ENCODE peak calls at places on chromosomes 13 and 19, in four cellular contexts. X is A549, O is HepG2, F is H1. K is an unnamed sample.

GRCh38 chr19:45621389-45621788 is 17.8 kb downstream of the EML2 start:
- DNase-seq in X (no peak), O (no peak), F (no peak), K (no peak)

GRCh38 chr13:83503424-83503823 is 378.9 kb downstream of the SLITRK1 start:
- DNase-seq in X (no peak), O (no peak), F (no peak), K (peak)

GRCh38 chr13:44868397-44868796 is 120.9 kb downstream of the NUFIP1 start:
- DNase-seq in X (no peak), O (no peak), F (no peak), K (no peak)

GRCh38 chr13:101202590-101202989 is 213.7 kb downstream of the NALCN start:
- DNase-seq in X (peak), O (no peak), F (peak), K (no peak)

GRCh38 chr19:1294688-1295087 is 9.0 kb downstream of the EFNA2 start:
- DNase-seq in X (no peak), O (no peak), F (no peak), K (no peak)

GRCh38 chr19:46616631-46617322 is 8.1 kb downstream of the PTGIR start:
- DNase-seq in X (peak), O (peak), F (peak), K (peak)

GRCh38 chr13:80050252-80050651 is 290.7 kb downstream of the SPRY2 start:
- DNase-seq in X (no peak), O (no peak), F (no peak), K (peak)

GRCh38 chr13:66751691-66752090 is 478.4 kb downstream of the PCDH9 start:
- DNase-seq in X (no peak), O (no peak), F (no peak), K (no peak)

GRCh38 chr19:57667220-57667619 is 1.5 kb upstream of the ZSCAN4 start:
- DNase-seq in X (no peak), O (no peak), F (no peak), K (no peak)

GRCh38 chr13:73090116-73090811 is 31.5 kb downstream of the KLF5 start:
- DNase-seq in X (peak), O (peak), F (no peak), K (peak)
- TF ChIP-seq MAFK in X (peak), O (peak), F (no peak), K (peak)

DNA sequence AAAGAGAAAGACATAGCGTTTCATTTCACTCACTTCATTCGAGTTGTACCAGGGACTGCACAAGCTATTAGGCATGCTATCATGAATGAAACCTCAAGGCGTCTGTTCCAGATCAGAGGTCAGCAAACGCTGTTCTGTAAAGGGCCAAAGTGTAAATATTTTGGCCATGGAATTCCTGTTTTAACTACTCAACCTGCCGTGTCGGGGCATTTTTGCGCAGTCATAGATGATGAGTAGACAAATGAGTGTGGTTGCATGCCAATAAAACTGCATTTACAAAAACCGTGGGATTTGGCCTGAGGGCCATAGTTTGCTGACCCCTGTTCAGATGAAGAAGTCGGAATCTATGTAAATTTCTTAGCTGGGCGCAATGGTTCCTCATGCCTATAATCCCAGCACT is 6.5 kb downstream of the INSR start:
- DNase-seq in X (peak), O (peak), F (no peak), K (no peak)
- TF ChIP-seq MAFK in X (peak), O (peak), F (no peak), K (no peak)

DNA sequence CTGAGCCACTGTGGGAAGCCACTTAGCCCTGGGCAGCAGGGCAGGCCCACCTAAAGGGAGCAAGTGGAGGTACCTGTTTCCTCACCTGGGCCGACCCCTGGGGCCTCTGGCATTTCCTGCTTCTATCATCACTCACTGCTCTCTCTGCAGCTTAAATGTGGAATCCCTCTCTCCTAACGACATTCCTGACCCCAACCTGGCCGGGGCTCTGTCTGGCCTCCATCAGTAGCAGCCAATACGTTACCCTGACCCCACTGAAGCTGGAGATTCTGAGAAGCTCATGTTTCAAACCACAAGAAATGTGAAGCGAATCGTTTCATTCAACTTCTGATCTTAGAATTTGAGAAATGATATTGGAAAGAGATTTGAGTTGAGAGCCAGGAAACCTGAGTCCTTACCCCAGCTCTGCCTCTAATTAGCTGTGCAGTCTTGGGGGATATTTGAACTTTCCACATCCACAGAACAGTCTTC is 39.9 kb downstream of the DOCK9 start:
- DNase-seq in X (no peak), O (no peak), F (peak), K (peak)
- TF ChIP-seq MAFK in X (no peak), O (no peak), F (no peak), K (no peak)

DNA sequence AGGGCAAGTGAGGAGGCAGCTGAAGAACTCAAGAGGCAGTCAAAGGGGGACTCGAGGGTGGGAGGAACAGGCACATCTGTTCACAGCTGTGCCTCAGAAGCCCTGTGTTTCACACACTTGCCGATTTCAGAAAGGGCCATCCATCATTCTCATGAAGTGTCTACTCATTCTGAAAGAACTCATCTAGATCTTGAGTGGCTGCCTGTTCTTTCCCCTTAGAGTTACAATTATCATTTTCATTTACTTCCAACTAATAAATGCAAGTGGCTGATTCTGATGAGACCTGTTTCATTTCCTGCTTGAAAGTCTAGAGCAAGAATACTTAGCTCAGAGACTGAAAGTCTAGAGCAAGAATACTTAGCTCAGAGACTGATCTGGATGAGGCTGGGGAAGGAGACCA is 1145.1 kb downstream of the UQCRFS1 start:
- DNase-seq in X (no peak), O (no peak), F (no peak), K (no peak)
- TF ChIP-seq MAFK in X (no peak), O (no peak), F (no peak), K (no peak)

GRCh38 chr13:38582133-38582532 is 104.7 kb upstream of the FREM2 start:
- DNase-seq in X (peak), O (peak), F (no peak), K (peak)
- TF ChIP-seq MAFK in X (no peak), O (no peak), F (no peak), K (no peak)